ENCODE peak calls at places on chromosomes 7 and 10, in four cellular contexts. One of them, this sample, is unnamed.
A peak's percentile ranks its signal among the peaks of the same experiment; 100 is the strongest.

GRCh38 chr7:22572292-22572691 is 72.3 kb upstream of the STEAP1B start:
- DNase-seq in fibroblast of lung: peak; percentile 76
- DNase-seq in CD8-positive, alpha-beta memory T cell: no peak
- DNase-seq in right atrium auricular region: peak; percentile 46
- DNase-seq in this sample: no peak

GRCh38 chr10:77823811-77824542 is 102.6 kb downstream of the DLG5 start:
- DNase-seq in fibroblast of lung: no peak
- DNase-seq in CD8-positive, alpha-beta memory T cell: no peak
- DNase-seq in right atrium auricular region: no peak
- DNase-seq in this sample: no peak

GRCh38 chr7:43700059-43700501 is 29.2 kb downstream of the COA1 start:
- DNase-seq in fibroblast of lung: peak; percentile 68
- DNase-seq in CD8-positive, alpha-beta memory T cell: no peak
- DNase-seq in right atrium auricular region: no peak
- DNase-seq in this sample: no peak

GRCh38 chr10:116625845-116626244 is 5.1 kb downstream of the PNLIPRP2 start:
- DNase-seq in fibroblast of lung: no peak
- DNase-seq in CD8-positive, alpha-beta memory T cell: no peak
- DNase-seq in right atrium auricular region: no peak
- DNase-seq in this sample: no peak

GRCh38 chr7:120582916-120583315 is 275.0 kb downstream of the TSPAN12 start:
- DNase-seq in fibroblast of lung: peak; percentile 26
- DNase-seq in CD8-positive, alpha-beta memory T cell: no peak
- DNase-seq in right atrium auricular region: no peak
- DNase-seq in this sample: no peak

GRCh38 chr7:51259766-51260165 is 56.8 kb downstream of the COBL start:
- DNase-seq in fibroblast of lung: no peak
- DNase-seq in CD8-positive, alpha-beta memory T cell: no peak
- DNase-seq in right atrium auricular region: no peak
- DNase-seq in this sample: peak; percentile 1

GRCh38 chr7:36717596-36717995 is 6.7 kb downstream of the AOAH start:
- DNase-seq in fibroblast of lung: no peak
- DNase-seq in CD8-positive, alpha-beta memory T cell: no peak
- DNase-seq in right atrium auricular region: no peak
- DNase-seq in this sample: no peak

GRCh38 chr7:98296833-98297232 is 15.3 kb downstream of the BRI3 start:
- DNase-seq in fibroblast of lung: no peak
- DNase-seq in CD8-positive, alpha-beta memory T cell: no peak
- DNase-seq in right atrium auricular region: no peak
- DNase-seq in this sample: no peak

GRCh38 chr7:65219623-65220022 is 154.0 kb upstream of the ZNF92 start:
- DNase-seq in fibroblast of lung: no peak
- DNase-seq in CD8-positive, alpha-beta memory T cell: no peak
- DNase-seq in right atrium auricular region: no peak
- DNase-seq in this sample: no peak

GRCh38 chr7:84237533-84238173 is 43.1 kb upstream of the SEMA3A start:
- DNase-seq in fibroblast of lung: peak; percentile 93
- DNase-seq in CD8-positive, alpha-beta memory T cell: no peak
- DNase-seq in right atrium auricular region: no peak
- DNase-seq in this sample: no peak

GRCh38 chr7:27906385-27907091 is 166.6 kb downstream of the TAX1BP1 start:
- DNase-seq in fibroblast of lung: peak; percentile 18
- DNase-seq in CD8-positive, alpha-beta memory T cell: no peak
- DNase-seq in right atrium auricular region: no peak
- DNase-seq in this sample: no peak

GRCh38 chr7:27911920-27912319 is 172.0 kb downstream of the TAX1BP1 start:
- DNase-seq in fibroblast of lung: no peak
- DNase-seq in CD8-positive, alpha-beta memory T cell: no peak
- DNase-seq in right atrium auricular region: no peak
- DNase-seq in this sample: no peak

GRCh38 chr7:27910341-27910740 is 170.4 kb downstream of the TAX1BP1 start:
- DNase-seq in fibroblast of lung: peak; percentile 63
- DNase-seq in CD8-positive, alpha-beta memory T cell: no peak
- DNase-seq in right atrium auricular region: no peak
- DNase-seq in this sample: no peak

GRCh38 chr7:27905951-27906350 is 166.0 kb downstream of the TAX1BP1 start:
- DNase-seq in fibroblast of lung: no peak
- DNase-seq in CD8-positive, alpha-beta memory T cell: no peak
- DNase-seq in right atrium auricular region: no peak
- DNase-seq in this sample: no peak

GRCh38 chr7:27908534-27909165 is 168.7 kb downstream of the TAX1BP1 start:
- DNase-seq in fibroblast of lung: no peak
- DNase-seq in CD8-positive, alpha-beta memory T cell: no peak
- DNase-seq in right atrium auricular region: no peak
- DNase-seq in this sample: no peak
- H3K4me1 ChIP-seq in fibroblast of lung: no peaks in the 10 kb centered on the region
- H3K4me1 ChIP-seq in CD8-positive, alpha-beta memory T cell: no peaks in the 10 kb centered on the region
- H3K4me1 ChIP-seq in right atrium auricular region: no peaks in the 10 kb centered on the region
- H3K4me1 ChIP-seq in this sample: no peaks in the 10 kb centered on the region

DNA sequence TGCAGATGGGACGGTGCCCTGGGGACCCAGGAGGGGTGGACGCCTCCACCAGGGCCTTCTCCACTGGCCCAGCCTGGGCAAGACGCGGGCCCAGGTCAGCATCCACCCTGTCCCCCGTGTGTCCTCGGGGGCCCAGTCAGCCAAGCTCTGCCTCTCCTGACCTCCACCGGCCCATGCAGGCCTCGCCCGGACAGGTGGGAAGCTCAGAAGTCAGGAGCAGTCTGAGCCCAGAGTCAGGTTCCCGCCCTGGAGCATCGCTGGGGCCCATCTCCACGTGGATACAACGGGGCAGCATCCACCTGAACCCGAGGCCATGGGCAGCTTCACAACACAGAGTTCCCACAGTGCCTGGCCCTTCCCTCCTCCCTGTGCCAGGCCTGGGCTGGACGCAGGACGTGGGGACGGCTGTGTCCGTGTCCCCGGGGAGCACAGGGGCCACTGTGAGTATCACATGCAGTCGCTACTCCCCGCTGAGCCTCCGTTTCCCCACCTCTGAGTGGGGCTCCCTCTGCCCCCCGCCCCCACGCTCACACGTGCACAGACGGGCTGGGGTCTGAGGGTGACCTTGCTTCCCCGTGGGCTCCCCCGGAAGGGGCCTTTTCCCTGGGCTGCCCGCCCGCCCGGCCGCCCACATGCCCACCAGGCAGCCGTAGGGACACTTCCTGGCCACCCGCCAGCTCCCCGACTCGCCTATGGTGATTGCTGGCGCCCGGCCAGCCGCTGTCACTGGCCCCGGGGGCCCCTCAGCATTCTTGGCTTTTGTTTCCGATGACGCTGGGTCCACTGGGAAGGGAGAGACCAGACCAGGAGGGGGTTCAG is 64.3 kb downstream of the PDGFA start:
- DNase-seq in fibroblast of lung: no peak
- DNase-seq in CD8-positive, alpha-beta memory T cell: no peak
- DNase-seq in right atrium auricular region: no peak
- DNase-seq in this sample: no peak
- H3K4me3 ChIP-seq in fibroblast of lung: no peak overlapping the region
- H3K4me3 ChIP-seq in CD8-positive, alpha-beta memory T cell: no peak overlapping the region
- H3K4me3 ChIP-seq in right atrium auricular region: no peak overlapping the region
- H3K4me3 ChIP-seq in this sample: no peak overlapping the region

GRCh38 chr10:102230861-102231356 is 4.8 kb downstream of the ELOVL3 start:
- DNase-seq in fibroblast of lung: no peak
- DNase-seq in CD8-positive, alpha-beta memory T cell: peak; percentile 24
- DNase-seq in right atrium auricular region: no peak
- DNase-seq in this sample: peak; percentile 48
- H3K27me3 ChIP-seq in fibroblast of lung: peaks cover 37% of the 10 kb centered on the region
- H3K27me3 ChIP-seq in CD8-positive, alpha-beta memory T cell: peaks cover 27% of the 10 kb centered on the region
- H3K27me3 ChIP-seq in right atrium auricular region: peaks cover 9% of the 10 kb centered on the region
- H3K27me3 ChIP-seq in this sample: peaks cover 19% of the 10 kb centered on the region

GRCh38 chr7:12067156-12067831 is 143.8 kb upstream of the TMEM106B start:
- DNase-seq in fibroblast of lung: peak; percentile 54
- DNase-seq in CD8-positive, alpha-beta memory T cell: peak; percentile 17
- DNase-seq in right atrium auricular region: no peak
- DNase-seq in this sample: peak; percentile 72

GRCh38 chr7:12069757-12070156 is 141.3 kb upstream of the TMEM106B start:
- DNase-seq in fibroblast of lung: no peak
- DNase-seq in CD8-positive, alpha-beta memory T cell: no peak
- DNase-seq in right atrium auricular region: no peak
- DNase-seq in this sample: no peak

GRCh38 chr7:12064716-12065115 is 146.4 kb upstream of the TMEM106B start:
- DNase-seq in fibroblast of lung: peak; percentile 6
- DNase-seq in CD8-positive, alpha-beta memory T cell: no peak
- DNase-seq in right atrium auricular region: no peak
- DNase-seq in this sample: no peak

GRCh38 chr7:12066004-12066403 is 145.1 kb upstream of the TMEM106B start:
- DNase-seq in fibroblast of lung: no peak
- DNase-seq in CD8-positive, alpha-beta memory T cell: no peak
- DNase-seq in right atrium auricular region: no peak
- DNase-seq in this sample: no peak

GRCh38 chr7:12066561-12066960 is 144.5 kb upstream of the TMEM106B start:
- DNase-seq in fibroblast of lung: peak; percentile 22
- DNase-seq in CD8-positive, alpha-beta memory T cell: no peak
- DNase-seq in right atrium auricular region: no peak
- DNase-seq in this sample: no peak
- H3K4me1 ChIP-seq in fibroblast of lung: no peaks in the 10 kb centered on the region
- H3K4me1 ChIP-seq in CD8-positive, alpha-beta memory T cell: no peaks in the 10 kb centered on the region
- H3K4me1 ChIP-seq in right atrium auricular region: no peaks in the 10 kb centered on the region
- H3K4me1 ChIP-seq in this sample: no peaks in the 10 kb centered on the region

GRCh38 chr10:20682782-20683181 is 214.3 kb downstream of the NEBL start:
- DNase-seq in fibroblast of lung: no peak
- DNase-seq in CD8-positive, alpha-beta memory T cell: no peak
- DNase-seq in right atrium auricular region: no peak
- DNase-seq in this sample: no peak
- H3K4me3 ChIP-seq in fibroblast of lung: no peak overlapping the region
- H3K4me3 ChIP-seq in CD8-positive, alpha-beta memory T cell: no peak overlapping the region
- H3K4me3 ChIP-seq in right atrium auricular region: no peak overlapping the region
- H3K4me3 ChIP-seq in this sample: no peak overlapping the region

GRCh38 chr10:18149401-18149800 is 9.2 kb downstream of the CACNB2 start:
- DNase-seq in fibroblast of lung: no peak
- DNase-seq in CD8-positive, alpha-beta memory T cell: no peak
- DNase-seq in right atrium auricular region: no peak
- DNase-seq in this sample: no peak
- H3K27me3 ChIP-seq in fibroblast of lung: no peaks in the 10 kb centered on the region
- H3K27me3 ChIP-seq in CD8-positive, alpha-beta memory T cell: no peaks in the 10 kb centered on the region
- H3K27me3 ChIP-seq in right atrium auricular region: no peaks in the 10 kb centered on the region
- H3K27me3 ChIP-seq in this sample: no peaks in the 10 kb centered on the region

DNA sequence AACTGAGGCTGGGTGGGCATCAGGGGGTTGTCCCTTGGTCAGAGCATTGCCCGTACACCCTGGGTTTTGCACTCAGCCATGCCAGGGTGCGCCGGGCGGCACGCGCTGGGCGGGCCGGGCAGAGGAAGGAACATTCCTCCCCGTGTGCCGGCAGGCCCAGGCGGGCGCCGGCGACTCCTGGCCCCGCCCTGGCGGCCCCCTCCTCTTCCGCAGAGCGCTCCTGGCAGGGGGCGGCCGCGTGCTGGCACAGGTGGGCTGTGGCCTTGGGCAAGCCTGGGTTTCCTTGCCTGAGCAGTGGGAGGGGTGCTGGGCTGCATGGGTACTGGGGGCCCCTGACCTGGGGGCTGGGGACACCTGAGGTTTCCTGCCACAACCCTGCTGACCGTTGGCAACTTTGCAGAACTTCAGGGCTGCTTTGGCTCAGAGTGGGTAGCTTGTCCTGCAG is 3.9 kb downstream of the LFNG start:
- DNase-seq in fibroblast of lung: no peak
- DNase-seq in CD8-positive, alpha-beta memory T cell: no peak
- DNase-seq in right atrium auricular region: no peak
- DNase-seq in this sample: peak; percentile 70
- H3K4me1 ChIP-seq in fibroblast of lung: peaks cover 17% of the 10 kb centered on the region
- H3K4me1 ChIP-seq in CD8-positive, alpha-beta memory T cell: peaks cover 76% of the 10 kb centered on the region
- H3K4me1 ChIP-seq in right atrium auricular region: no peaks in the 10 kb centered on the region
- H3K4me1 ChIP-seq in this sample: peaks cover 48% of the 10 kb centered on the region

GRCh38 chr10:5783300-5783699 is 29.9 kb downstream of the GDI2 start:
- DNase-seq in fibroblast of lung: no peak
- DNase-seq in CD8-positive, alpha-beta memory T cell: no peak
- DNase-seq in right atrium auricular region: no peak
- DNase-seq in this sample: no peak
- H3K4me3 ChIP-seq in fibroblast of lung: no peak overlapping the region
- H3K4me3 ChIP-seq in CD8-positive, alpha-beta memory T cell: no peak overlapping the region
- H3K4me3 ChIP-seq in right atrium auricular region: no peak overlapping the region
- H3K4me3 ChIP-seq in this sample: no peak overlapping the region

GRCh38 chr7:158847451-158847866 is 8.9 kb upstream of the DYNC2I1 start:
- DNase-seq in fibroblast of lung: no peak
- DNase-seq in CD8-positive, alpha-beta memory T cell: no peak
- DNase-seq in right atrium auricular region: no peak
- DNase-seq in this sample: no peak
- H3K27me3 ChIP-seq in fibroblast of lung: no peaks in the 10 kb centered on the region
- H3K27me3 ChIP-seq in CD8-positive, alpha-beta memory T cell: no peaks in the 10 kb centered on the region
- H3K27me3 ChIP-seq in right atrium auricular region: no peaks in the 10 kb centered on the region
- H3K27me3 ChIP-seq in this sample: no peaks in the 10 kb centered on the region

This sample was measured in colonic mucosa.